ENCODE peak calls at places on chromosomes 12 and 14, in ten cellular contexts. Y, G, H, D, N, O, T, F, V and S are unnamed samples.

GRCh38 chr14:92655372-92655771 is 93.1 kb downstream of the LGMN start:
- DNase-seq in T (no peak), O (no peak), F (no peak), D (no peak), Y (no peak), V (no peak), H (no peak), G (no peak), N (no peak), S (peak; percentile 57)

GRCh38 chr14:85241022-85241880 is 288.7 kb upstream of the FLRT2 start:
- DNase-seq in G (no peak), O (no peak), V (no peak), H (no peak), N (no peak), Y (peak; percentile 23), F (no peak), D (peak; percentile 68), T (no peak), S (no peak)

GRCh38 chr12:12685305-12685704 is 10.7 kb downstream of the GPR19 start:
- DNase-seq in N (no peak), H (no peak), Y (no peak), V (no peak), D (no peak), O (no peak), F (no peak), T (no peak), G (no peak), S (no peak)

GRCh38 chr12:52207895-52208294 is 16.1 kb upstream of the KRT80 start:
- DNase-seq in G (peak; percentile 88), O (peak; percentile 95), Y (peak; percentile 84), D (peak; percentile 73), V (peak; percentile 85), T (no peak), H (no peak), N (no peak), F (no peak), S (no peak)

GRCh38 chr12:112887542-112887941 is 19.2 kb upstream of the OAS1 start:
- DNase-seq in G (no peak), T (no peak), O (no peak), D (no peak), F (no peak), Y (no peak), N (no peak), V (no peak), H (no peak), S (no peak)

GRCh38 chr14:72731252-72732020 is 162.5 kb downstream of the DPF3 start:
- DNase-seq in V (no peak), O (no peak), H (no peak), G (no peak), N (no peak), F (no peak), Y (no peak), D (no peak), T (no peak), S (no peak)

GRCh38 chr12:29389295-29389919 is 8.4 kb upstream of the ERGIC2 start:
- DNase-seq in T (no peak), Y (no peak), H (no peak), O (peak; percentile 80), F (no peak), G (no peak), N (no peak), D (no peak), V (no peak), S (no peak)

GRCh38 chr12:113086249-113087164 is 30.0 kb downstream of the DTX1 start:
- DNase-seq in G (no peak), Y (no peak), N (peak; percentile 23), V (no peak), O (no peak), F (no peak), H (no peak), D (no peak), T (no peak), S (no peak)

GRCh38 chr12:116916122-116916521 is 5.4 kb downstream of the FBXW8 start:
- DNase-seq in G (peak; percentile 46), D (peak; percentile 50), F (no peak), N (peak; percentile 37), V (peak; percentile 57), H (no peak), Y (no peak), T (peak; percentile 73), O (no peak), S (no peak)

GRCh38 chr14:99168330-99168729 is 103.7 kb downstream of the BCL11B start:
- DNase-seq in F (no peak), G (no peak), H (no peak), Y (no peak), O (no peak), V (no peak), T (no peak), N (no peak), D (no peak), S (no peak)

GRCh38 chr14:34449819-34450541 is 12.1 kb downstream of the SPTSSA start:
- DNase-seq in Y (no peak), F (no peak), H (no peak), O (no peak), D (no peak), T (no peak), V (no peak), N (no peak), G (no peak), S (no peak)

GRCh38 chr12:123062682-123063426 is 82.4 kb downstream of the ARL6IP4 start:
- DNase-seq in T (peak; percentile 59), V (peak; percentile 63), H (no peak), Y (peak; percentile 45), G (peak; percentile 74), F (peak; percentile 59), D (peak; percentile 83), O (no peak), N (peak; percentile 91), S (no peak)

GRCh38 chr12:75505706-75506312 is 5.6 kb downstream of the KRR1 start:
- DNase-seq in Y (no peak), V (peak; percentile 74), D (peak; percentile 70), G (peak; percentile 57), T (no peak), N (peak; percentile 9), H (no peak), O (no peak), F (peak; percentile 43), S (no peak)

GRCh38 chr14:50363734-50364113 is 33.0 kb downstream of the CDKL1 start:
- DNase-seq in T (no peak), N (no peak), D (peak; percentile 36), O (no peak), H (no peak), Y (no peak), V (peak; percentile 56), G (peak; percentile 28), F (peak; percentile 67), S (peak; percentile 30)

GRCh38 chr12:83700858-83701257 is 1014.2 kb downstream of the TMTC2 start:
- DNase-seq in G (peak; percentile 37), O (no peak), V (no peak), D (peak; percentile 26), H (no peak), N (no peak), Y (no peak), T (no peak), F (no peak), S (no peak)

GRCh38 chr12:98885778-98886177 is 240.7 kb downstream of the APAF1 start:
- DNase-seq in D (no peak), T (no peak), V (no peak), O (no peak), Y (no peak), G (no peak), H (no peak), F (no peak), N (no peak), S (no peak)

GRCh38 chr12:54026640-54027441 is 1.4 kb upstream of the HOXC6 start:
- DNase-seq in O (no peak), V (no peak), T (no peak), N (no peak), F (no peak), G (peak; percentile 45), Y (no peak), H (no peak), D (no peak), S (no peak)

GRCh38 chr12:32126720-32127119 is 20.1 kb downstream of the BICD1 start:
- DNase-seq in V (peak; percentile 34), Y (no peak), G (peak; percentile 68), F (no peak), H (no peak), D (peak; percentile 94), T (no peak), O (no peak), N (no peak), S (no peak)

DNA sequence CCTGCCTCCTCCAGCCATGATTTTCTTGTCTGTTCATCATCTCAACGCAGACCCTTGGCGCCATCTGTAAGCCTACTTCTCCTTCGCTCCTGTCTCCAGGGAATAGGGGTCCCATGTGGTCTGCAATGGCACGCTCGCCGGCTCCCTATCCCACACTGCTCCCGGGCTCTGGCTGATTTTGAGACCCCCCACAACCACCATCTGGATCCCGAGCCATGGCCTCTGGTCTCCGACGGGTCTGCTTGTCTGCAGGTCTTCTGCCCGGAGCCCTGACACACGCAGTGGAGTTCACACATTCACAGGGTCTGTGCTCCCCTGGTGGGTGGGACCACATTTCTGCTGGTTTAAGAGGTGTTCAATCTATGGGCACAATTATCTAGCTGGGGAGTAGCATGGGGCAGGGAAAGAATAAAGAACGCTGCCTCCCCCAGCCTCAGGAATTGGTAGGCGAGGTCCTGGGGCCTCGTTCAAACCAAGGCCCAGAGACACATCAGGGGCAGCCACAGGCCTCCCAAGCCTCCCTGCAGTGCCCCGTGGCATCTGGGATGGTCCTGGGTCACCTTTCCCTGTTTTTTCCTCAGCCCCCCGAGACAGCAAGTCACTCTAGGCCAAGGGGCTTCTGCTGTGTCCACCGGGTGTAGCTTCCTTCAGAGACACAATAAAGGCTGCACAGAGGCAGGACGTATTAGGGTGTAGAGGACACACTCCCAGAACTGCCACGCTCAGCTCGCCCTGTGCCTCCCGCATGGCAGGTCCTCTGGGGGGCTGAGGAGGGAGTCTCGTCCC is 21.5 kb downstream of the FZD10 start:
- DNase-seq in F (no peak), N (no peak), T (no peak), Y (no peak), G (no peak), V (no peak), O (no peak), H (no peak), D (no peak), S (no peak)
- TF ChIP-seq CTCF in F (no peak), N (no peak), T (no peak), Y (no peak), G (no peak), V (no peak), O (no peak), H (no peak), D (no peak), S (no peak)

GRCh38 chr12:107992870-107993451 is 136.1 kb upstream of the WSCD2 start:
- DNase-seq in G (peak; percentile 27), F (peak; percentile 64), Y (no peak), N (peak; percentile 49), D (peak; percentile 71), H (peak; percentile 31), O (no peak), V (peak; percentile 12), T (peak; percentile 36), S (no peak)
- TF ChIP-seq CTCF in G (peak; percentile 36), F (peak; percentile 68), Y (no peak), N (peak; percentile 56), D (peak; percentile 74), H (peak; percentile 64), O (no peak), V (peak; percentile 41), T (peak; percentile 22), S (no peak)

GRCh38 chr14:102772781-102773570 is 4.3 kb upstream of the TRAF3 start:
- DNase-seq in F (no peak), V (no peak), D (peak; percentile 44), Y (no peak), T (no peak), O (no peak), N (peak; percentile 43), H (no peak), G (no peak), S (no peak)
- TF ChIP-seq CTCF in F (peak; percentile 10), V (no peak), D (peak; percentile 51), Y (no peak), T (no peak), O (no peak), N (peak; percentile 77), H (peak; percentile 43), G (no peak), S (no peak)

GRCh38 chr14:74244115-74244514 is 4.9 kb downstream of the VSX2 start:
- DNase-seq in F (no peak), O (no peak), V (no peak), T (no peak), Y (no peak), G (no peak), H (no peak), N (no peak), D (no peak), S (no peak)
- TF ChIP-seq CTCF in F (no peak), O (no peak), V (no peak), T (no peak), Y (no peak), G (no peak), H (peak; percentile 45), N (no peak), D (no peak), S (no peak)